ENCODE peak calls at places on chromosomes 7 and 10, in four cellular contexts. Z is astrocyte of the cerebellum, K is psoas muscle, E is RWPE1. T is an unnamed sample.

GRCh38 chr7:57651006-57651405 is 201.0 kb downstream of the ZNF716 start:
- DNase-seq in Z (no peak), K (no peak), E (no peak), T (no peak)

GRCh38 chr10:122514045-122514840 is 46.3 kb upstream of the DMBT1 start:
- DNase-seq in Z (no peak), K (no peak), E (no peak), T (no peak)

GRCh38 chr10:4330626-4331025 is 495.4 kb upstream of the AKR1E2 start:
- DNase-seq in Z (no peak), K (no peak), E (no peak), T (no peak)

GRCh38 chr7:117612637-117613036 is 132.8 kb downstream of the CFTR start:
- DNase-seq in Z (no peak), K (no peak), E (no peak), T (no peak)

GRCh38 chr7:42292991-42293521 is 56.0 kb upstream of the GLI3 start:
- DNase-seq in Z (no peak), K (no peak), E (peak; percentile 78), T (no peak)

GRCh38 chr10:100743626-100744135 is 1.7 kb upstream of the PAX2 start:
- DNase-seq in Z (no peak), K (no peak), E (peak; percentile 54), T (no peak)

GRCh38 chr10:73906524-73907447 is 4.1 kb upstream of the PLAU start:
- DNase-seq in Z (peak; percentile 98), K (peak; percentile 81), E (peak; percentile 85), T (peak; percentile 93)

GRCh38 chr10:132704008-132704814 is 81.7 kb downstream of the NKX6-2 start:
- DNase-seq in Z (no peak), K (no peak), E (no peak), T (no peak)

GRCh38 chr10:42598249-42598873 is 40.0 kb downstream of the ZNF33B start:
- DNase-seq in Z (no peak), K (no peak), E (no peak), T (no peak)

GRCh38 chr7:123460616-123461015 is 73.8 kb downstream of the IQUB start:
- DNase-seq in Z (peak; percentile 89), K (no peak), E (no peak), T (no peak)

GRCh38 chr7:8114175-8114574 is 145.6 kb downstream of the GLCCI1 start:
- DNase-seq in Z (no peak), K (no peak), E (no peak), T (no peak)

GRCh38 chr7:6423942-6424701 is 23.6 kb downstream of the DAGLB start:
- DNase-seq in Z (no peak), K (peak; percentile 87), E (peak; percentile 70), T (peak; percentile 55)

GRCh38 chr10:78778446-78779338 is 290.1 kb upstream of the ZMIZ1 start:
- DNase-seq in Z (no peak), K (no peak), E (no peak), T (peak; percentile 41)

GRCh38 chr10:29501692-29502091 is 133.1 kb downstream of the SVIL start:
- DNase-seq in Z (peak; percentile 82), K (no peak), E (peak; percentile 89), T (peak; percentile 7)

GRCh38 chr10:72735288-72735926 is 43.5 kb downstream of the MCU start:
- DNase-seq in Z (no peak), K (no peak), E (no peak), T (no peak)

GRCh38 chr7:70040971-70041766 is 442.9 kb downstream of the AUTS2 start:
- DNase-seq in Z (peak; percentile 13), K (no peak), E (no peak), T (no peak)

GRCh38 chr7:78006063-78006755 is 207.6 kb downstream of the PHTF2 start:
- DNase-seq in Z (no peak), K (no peak), E (no peak), T (no peak)

GRCh38 chr10:28429573-28430216 is 103.2 kb upstream of the WAC start:
- DNase-seq in Z (no peak), K (no peak), E (no peak), T (no peak)

GRCh38 chr7:47830015-47830414 is 118.3 kb downstream of the PKD1L1 start:
- DNase-seq in Z (no peak), K (no peak), E (no peak), T (no peak)

GRCh38 chr7:6186578-6186977 is 85.8 kb downstream of the CYTH3 start:
- DNase-seq in Z (no peak), K (no peak), E (no peak), T (no peak)

GRCh38 chr7:38671901-38672559 is 40.9 kb upstream of the AMPH start:
- DNase-seq in Z (no peak), K (no peak), E (no peak), T (no peak)

GRCh38 chr10:23095966-23096813 is 811 bp downstream of the MSRB2 start:
- DNase-seq in Z (peak; percentile 27), K (peak; percentile 39), E (peak; percentile 41), T (no peak)

GRCh38 chr10:104350146-104350635 is 3.4 kb upstream of the CFAP58 start:
- DNase-seq in Z (no peak), K (no peak), E (peak; percentile 80), T (no peak)

GRCh38 chr7:33904680-33905388 is 505 bp upstream of the BMPER start:
- DNase-seq in Z (no peak), K (peak; percentile 38), E (peak; percentile 20), T (peak; percentile 66)

GRCh38 chr10:12376211-12376610 is 26.9 kb downstream of the CAMK1D start:
- DNase-seq in Z (no peak), K (no peak), E (no peak), T (no peak)

GRCh38 chr7:148044173-148044572 is 546.4 kb upstream of the C7orf33 start:
- DNase-seq in Z (no peak), K (no peak), E (no peak), T (no peak)

GRCh38 chr10:133058267-133059092 is 29.2 kb upstream of the ADGRA1 start:
- DNase-seq in Z (no peak), K (no peak), E (no peak), T (no peak)

GRCh38 chr10:103874730-103875129 is 19.4 kb upstream of the SH3PXD2A start:
- DNase-seq in Z (no peak), K (no peak), E (no peak), T (no peak)

GRCh38 chr7:41147651-41148360 is 555.1 kb downstream of the INHBA start:
- DNase-seq in Z (no peak), K (no peak), E (peak; percentile 11), T (no peak)

GRCh38 chr7:45720989-45721388 is 146.8 kb downstream of the ADCY1 start:
- DNase-seq in Z (no peak), K (no peak), E (no peak), T (no peak)

DNA sequence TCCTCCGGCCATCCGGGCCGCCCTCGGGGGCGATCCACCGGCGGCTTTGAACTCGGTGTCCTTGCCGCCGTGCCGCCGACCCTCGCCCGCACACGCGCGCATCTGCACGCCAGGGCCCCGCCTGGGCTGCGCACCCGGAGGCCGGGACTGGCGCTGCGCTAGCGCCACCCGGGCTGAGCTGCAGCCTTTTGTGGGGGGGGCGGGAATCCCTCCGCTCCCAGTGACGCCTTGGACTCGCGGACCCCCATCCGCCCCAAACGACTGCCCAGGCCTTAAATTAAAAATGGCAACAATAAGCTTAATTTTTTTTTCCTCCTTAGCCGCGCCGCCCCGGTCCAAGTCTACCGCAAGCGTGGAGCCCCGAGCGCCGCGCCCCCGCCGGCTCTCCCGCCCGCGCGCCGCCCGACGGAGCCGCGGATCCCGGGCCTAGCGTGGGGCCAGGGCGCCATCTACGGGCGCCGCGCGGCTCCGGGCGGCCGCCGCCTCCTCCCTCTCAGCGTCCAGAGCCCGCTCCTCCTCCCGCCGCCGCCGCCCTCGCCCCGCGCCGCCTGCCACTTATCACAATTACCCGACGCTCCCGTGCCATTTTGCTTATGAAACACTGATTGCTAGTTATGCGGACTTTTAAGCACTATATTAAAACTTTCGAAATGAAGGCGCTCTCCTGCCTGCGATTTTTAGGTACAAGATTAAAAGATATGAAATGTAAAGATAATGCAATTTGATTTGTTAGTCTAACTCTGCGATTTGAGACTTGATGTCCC is 7.5 kb upstream of the EBF3 start:
- DNase-seq in Z (no peak), K (peak; percentile 74), E (peak; percentile 72), T (peak; percentile 10)
- TF ChIP-seq CTCF in Z (peak; percentile 12), K (peak; percentile 68), E (peak; percentile 46), T (no peak)

DNA sequence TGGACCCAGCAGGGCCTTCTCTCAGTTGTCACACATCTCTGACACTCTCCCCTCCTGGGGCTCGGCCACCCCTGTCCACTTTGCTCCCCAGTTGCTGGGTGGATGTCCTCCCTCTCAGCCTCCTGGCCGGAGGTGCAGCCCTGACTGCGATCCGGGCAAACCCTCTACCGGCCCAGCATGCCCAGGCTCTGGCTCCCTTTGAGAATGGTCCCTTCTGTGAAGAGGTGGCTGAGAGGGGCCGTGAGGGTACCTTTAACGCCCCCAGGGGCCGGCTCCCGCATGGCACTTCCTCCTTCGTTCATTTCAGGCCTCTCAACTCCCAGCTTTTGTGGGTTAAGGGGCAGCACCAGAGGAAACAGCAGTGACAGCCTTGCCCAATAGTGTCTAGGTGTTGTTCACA is 33.2 kb upstream of the HABP2 start:
- DNase-seq in Z (no peak), K (no peak), E (no peak), T (no peak)
- TF ChIP-seq CTCF in Z (no peak), K (no peak), E (no peak), T (no peak)

GRCh38 chr10:46293832-46294640 is 7.2 kb downstream of the ANTXRL start:
- DNase-seq in Z (no peak), K (no peak), E (no peak), T (peak; percentile 77)
- TF ChIP-seq CTCF in Z (no peak), K (no peak), E (no peak), T (peak; percentile 54)

GRCh38 chr7:2609001-2609411 is 22.8 kb upstream of the TTYH3 start:
- DNase-seq in Z (no peak), K (no peak), E (no peak), T (no peak)
- TF ChIP-seq CTCF in Z (peak; percentile 57), K (no peak), E (peak; percentile 13), T (no peak)

GRCh38 chr7:37660614-37661013 is 23.0 kb upstream of the GPR141 start:
- DNase-seq in Z (no peak), K (no peak), E (no peak), T (no peak)

GRCh38 chr7:37663693-37664092 is 19.9 kb upstream of the GPR141 start:
- DNase-seq in Z (no peak), K (no peak), E (no peak), T (no peak)

GRCh38 chr7:37656913-37657530 is 26.5 kb upstream of the GPR141 start:
- DNase-seq in Z (no peak), K (no peak), E (no peak), T (no peak)

GRCh38 chr7:37659971-37660370 is 23.6 kb upstream of the GPR141 start:
- DNase-seq in Z (no peak), K (no peak), E (no peak), T (no peak)

DNA sequence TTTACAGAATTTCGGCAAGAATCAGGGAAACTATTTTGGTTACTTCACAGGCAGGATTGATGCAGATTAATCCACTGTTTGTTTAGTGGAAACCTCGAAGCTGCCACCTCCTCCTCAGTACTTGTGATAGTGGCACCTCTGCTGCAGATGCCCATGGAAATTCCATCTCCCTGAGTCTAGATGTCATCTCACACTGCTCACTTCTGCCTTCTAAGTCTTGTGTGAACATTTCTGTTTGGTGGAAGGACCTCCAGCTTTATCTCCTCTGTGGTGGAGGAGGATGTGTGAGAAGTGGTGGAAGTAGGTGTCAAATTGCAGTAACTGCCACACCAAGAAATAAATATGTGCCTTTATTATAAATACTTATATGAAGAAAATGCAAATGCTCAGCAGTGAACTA is 25.8 kb upstream of the GPR141 start:
- DNase-seq in Z (no peak), K (no peak), E (no peak), T (no peak)
- TF ChIP-seq CTCF in Z (no peak), K (no peak), E (no peak), T (no peak)

GRCh38 chr10:60930237-60930636 is 13.7 kb downstream of the RHOBTB1 start:
- DNase-seq in Z (no peak), K (no peak), E (no peak), T (no peak)
- TF ChIP-seq CTCF in Z (no peak), K (no peak), E (no peak), T (no peak)

GRCh38 chr10:118734477-118734876 is 20.3 kb downstream of the CACUL1 start:
- DNase-seq in Z (no peak), K (no peak), E (no peak), T (no peak)
- TF ChIP-seq CTCF in Z (peak; percentile 36), K (no peak), E (no peak), T (no peak)